ENCODE peak calls at places on chromosomes 4 and X, in five cellular contexts. J, T, Z, A and Q are unnamed samples.
A peak's percentile ranks its signal among the peaks of the same experiment; 100 is the strongest.

GRCh38 chr4:101355767-101356702 is 8.7 kb upstream of the PPP3CA start:
- DNase-seq in J (peak; percentile 41), T (peak; percentile 74), Z (no peak), A (no peak), Q (peak; percentile 80)

GRCh38 chrX:153342762-153343558 is 9.0 kb downstream of the ZNF275 start:
- DNase-seq in J (no peak), T (no peak), Z (no peak), A (no peak), Q (no peak)

GRCh38 chrX:34961662-34962061 is 19.1 kb downstream of the FAM47B start:
- DNase-seq in J (no peak), T (no peak), Z (no peak), A (no peak), Q (no peak)

GRCh38 chrX:108217877-108218276 is 126.3 kb downstream of the ATG4A start:
- DNase-seq in J (no peak), T (no peak), Z (no peak), A (no peak), Q (no peak)

GRCh38 chr4:83757121-83757621 is 221.3 kb downstream of the GPAT3 start:
- DNase-seq in J (no peak), T (no peak), Z (peak; percentile 80), A (no peak), Q (no peak)

GRCh38 chr4:21882050-21882839 is 66.3 kb downstream of the KCNIP4 start:
- DNase-seq in J (no peak), T (no peak), Z (no peak), A (no peak), Q (no peak)

GRCh38 chr4:142845293-142846070 is 619 bp downstream of the INPP4B start:
- DNase-seq in J (no peak), T (no peak), Z (no peak), A (peak; percentile 38), Q (peak; percentile 2)

GRCh38 chr4:6688879-6689505 is 4.7 kb upstream of the S100P start:
- DNase-seq in J (peak; percentile 77), T (peak; percentile 75), Z (peak; percentile 78), A (peak; percentile 38), Q (peak; percentile 39)

GRCh38 chr4:173794662-173795061 is 264.6 kb upstream of the HAND2 start:
- DNase-seq in J (no peak), T (no peak), Z (no peak), A (no peak), Q (peak; percentile 39)

GRCh38 chrX:152428089-152428488 is 23.0 kb downstream of the GABRA3 start:
- DNase-seq in J (no peak), T (no peak), Z (no peak), A (no peak), Q (no peak)

GRCh38 chr4:89829470-89830138 is 7.4 kb downstream of the SNCA start:
- DNase-seq in J (no peak), T (no peak), Z (no peak), A (no peak), Q (no peak)

GRCh38 chr4:125043453-125043852 is 271.3 kb upstream of the FAT4 start:
- DNase-seq in J (no peak), T (no peak), Z (no peak), A (no peak), Q (no peak)

GRCh38 chr4:17567267-17567666 is 9.7 kb upstream of the LAP3 start:
- DNase-seq in J (no peak), T (no peak), Z (no peak), A (no peak), Q (no peak)

GRCh38 chr4:36099509-36099908 is 144.8 kb downstream of the ARAP2 start:
- DNase-seq in J (no peak), T (no peak), Z (no peak), A (no peak), Q (no peak)

GRCh38 chr4:14967982-14968381 is 34.3 kb upstream of the CPEB2 start:
- DNase-seq in J (no peak), T (no peak), Z (no peak), A (no peak), Q (no peak)

GRCh38 chr4:152850377-152850776 is 70.6 kb downstream of the ARFIP1 start:
- DNase-seq in J (no peak), T (no peak), Z (no peak), A (peak; percentile 25), Q (no peak)

GRCh38 chr4:181525641-181526040 is 717.6 kb upstream of the TENM3 start:
- DNase-seq in J (no peak), T (no peak), Z (no peak), A (no peak), Q (no peak)

GRCh38 chrX:120726294-120726693 is 96.4 kb upstream of the C1GALT1C1 start:
- DNase-seq in J (no peak), T (no peak), Z (no peak), A (no peak), Q (no peak)

GRCh38 chr4:44425614-44426208 is 22.9 kb downstream of the KCTD8 start:
- DNase-seq in J (no peak), T (no peak), Z (no peak), A (peak; percentile 49), Q (peak; percentile 35)

GRCh38 chrX:39972340-39972739 is 125.4 kb downstream of the BCOR start:
- DNase-seq in J (no peak), T (no peak), Z (no peak), A (no peak), Q (no peak)

GRCh38 chrX:20060961-20061868 is 55.5 kb downstream of the MAP7D2 start:
- DNase-seq in J (no peak), T (no peak), Z (no peak), A (no peak), Q (no peak)

GRCh38 chrX:46979340-46979739 is 67.1 kb downstream of the JADE3 start:
- DNase-seq in J (peak; percentile 11), T (peak; percentile 13), Z (no peak), A (no peak), Q (peak; percentile 76)

GRCh38 chrX:2928583-2929434 is at the start of gene ARSD:
- DNase-seq in J (peak; percentile 73), T (peak; percentile 55), Z (no peak), A (peak; percentile 87), Q (peak; percentile 79)

GRCh38 chrX:74080165-74080564 is 223.8 kb upstream of the ZCCHC13 start:
- DNase-seq in J (no peak), T (no peak), Z (no peak), A (no peak), Q (no peak)

GRCh38 chr4:159006202-159006601 is 96.7 kb upstream of the RAPGEF2 start:
- DNase-seq in J (peak; percentile 11), T (peak; percentile 75), Z (no peak), A (no peak), Q (no peak)

GRCh38 chr4:123390846-123391456 is 5.6 kb upstream of the SPRY1 start:
- DNase-seq in J (no peak), T (peak; percentile 4), Z (no peak), A (no peak), Q (peak; percentile 46)

GRCh38 chr4:36758312-36758690 is 476.9 kb downstream of the DTHD1 start:
- DNase-seq in J (no peak), T (no peak), Z (no peak), A (no peak), Q (no peak)

GRCh38 chrX:21657318-21658151 is 595 bp downstream of the KLHL34 start:
- DNase-seq in J (no peak), T (no peak), Z (no peak), A (peak; percentile 11), Q (no peak)

GRCh38 chr4:86497131-86497530 is 97.0 kb upstream of the PTPN13 start:
- DNase-seq in J (no peak), T (no peak), Z (no peak), A (no peak), Q (no peak)

GRCh38 chr4:102759835-102760644 is 728 bp downstream of the MANBA start:
- DNase-seq in J (peak; percentile 21), T (no peak), Z (peak; percentile 46), A (no peak), Q (no peak)
- TF ChIP-seq MAX in J (no peak), T (peak; percentile 7), Z (no peak), A (no peak), Q (no peak)

GRCh38 chrX:118345401-118346257 is at the start of gene WDR44:
- DNase-seq in J (peak; percentile 90), T (peak; percentile 85), Z (peak; percentile 96), A (peak; percentile 90), Q (peak; percentile 96)

GRCh38 chrX:118347131-118347530 is 1.2 kb downstream of the WDR44 start:
- DNase-seq in J (no peak), T (no peak), Z (peak; percentile 57), A (no peak), Q (peak; percentile 63)

GRCh38 chrX:118345045-118345400 is 883 bp upstream of the WDR44 start:
- DNase-seq in J (no peak), T (no peak), Z (no peak), A (no peak), Q (no peak)

GRCh38 chrX:118348186-118348810 is 2.4 kb downstream of the WDR44 start:
- DNase-seq in J (no peak), T (no peak), Z (no peak), A (no peak), Q (no peak)

DNA sequence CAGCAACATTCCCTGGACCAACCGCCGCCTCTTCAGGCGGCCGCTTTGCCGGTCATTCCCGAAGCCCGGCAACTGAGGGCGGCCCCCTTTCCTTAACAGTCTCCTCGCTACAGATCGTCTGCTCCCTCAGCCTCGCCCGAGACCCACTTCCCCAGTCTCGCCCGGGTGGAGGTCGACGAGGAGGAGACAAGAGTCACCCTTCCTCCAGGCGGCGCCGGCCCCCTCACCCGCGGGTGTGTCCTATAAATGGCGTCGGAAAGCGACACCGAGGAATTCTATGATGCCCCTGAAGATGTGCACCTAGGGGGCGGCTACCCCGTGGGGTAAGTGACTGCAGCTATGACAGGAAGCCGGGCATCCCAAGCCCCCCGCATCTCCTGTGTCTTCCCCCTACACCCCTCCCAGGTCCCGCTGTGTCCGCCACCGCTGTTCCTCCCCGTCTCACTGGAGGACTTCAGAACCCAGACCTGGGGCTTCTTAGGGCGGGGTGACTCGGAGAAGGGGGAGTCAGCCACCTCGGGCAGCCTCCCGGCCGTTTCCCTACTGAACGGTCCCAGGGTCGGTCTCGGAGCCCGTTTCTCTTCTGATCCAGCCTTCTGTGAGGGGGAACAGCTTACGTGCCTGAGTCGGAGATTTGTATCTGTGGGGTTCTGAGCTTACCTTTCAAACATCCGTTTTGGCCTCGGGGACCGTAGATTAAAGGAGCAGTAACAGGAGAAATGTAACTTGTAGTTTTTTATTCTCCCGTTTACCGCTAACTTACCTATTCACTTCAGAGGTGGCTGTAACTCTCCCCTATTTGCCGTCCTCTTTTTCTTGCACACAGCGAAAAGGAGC is 570 bp downstream of the WDR44 start:
- DNase-seq in J (peak; percentile 43), T (no peak), Z (peak; percentile 53), A (peak; percentile 18), Q (peak; percentile 24)
- TF ChIP-seq CTCF in J (no peak), T (no peak), Z (no peak), A (no peak), Q (no peak)

GRCh38 chr4:137474711-137475301 is 57.5 kb downstream of the PCDH18 start:
- DNase-seq in J (no peak), T (no peak), Z (no peak), A (no peak), Q (no peak)
- TF ChIP-seq MAX in J (no peak), T (no peak), Z (no peak), A (no peak), Q (no peak)

GRCh38 chrX:112148397-112148796 is 65.8 kb upstream of the TRPC5 start:
- DNase-seq in J (no peak), T (no peak), Z (no peak), A (no peak), Q (no peak)

DNA sequence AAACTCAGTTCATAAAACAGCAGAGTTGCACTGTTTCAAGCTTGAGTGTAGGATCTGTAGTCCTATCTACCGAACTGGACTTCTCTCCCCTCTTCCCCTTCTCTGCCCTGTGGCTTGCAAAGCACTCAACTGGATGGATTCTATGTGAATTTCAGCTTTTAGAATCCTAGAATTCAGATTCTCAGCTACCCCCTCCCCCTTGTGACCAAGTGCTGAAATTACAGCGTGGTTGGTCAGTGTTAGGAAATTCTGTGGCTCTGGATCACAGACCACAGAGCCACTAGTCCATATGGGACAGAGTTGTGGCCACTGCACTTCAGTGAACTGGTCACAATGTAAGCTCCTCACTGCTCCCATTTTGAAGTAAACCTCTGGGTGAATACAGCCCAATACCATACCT is 64.6 kb upstream of the TRPC5 start:
- DNase-seq in J (peak; percentile 2), T (no peak), Z (peak; percentile 8), A (peak; percentile 20), Q (no peak)
- TF ChIP-seq CTCF in J (peak; percentile 9), T (no peak), Z (no peak), A (peak; percentile 31), Q (no peak)